ENCODE peak calls at places on chromosomes 12 and 14, in five cellular contexts. G, D, S, V and B are unnamed samples.

GRCh38 chr12:76275511-76276093 is 72.6 kb downstream of the BBS10 start:
- DNase-seq in G (no peak), D (no peak), S (no peak), V (no peak), B (no peak)

GRCh38 chr14:103316723-103317122 is 17.3 kb upstream of the EIF5 start:
- DNase-seq in G (no peak), D (no peak), S (no peak), V (no peak), B (no peak)

GRCh38 chr14:105890474-105891220 is 364.3 kb downstream of the TMEM121 start:
- DNase-seq in G (no peak), D (no peak), S (peak), V (no peak), B (no peak)

GRCh38 chr14:27672047-27672446 is 1074.2 kb upstream of the NOVA1 start:
- DNase-seq in G (no peak), D (no peak), S (no peak), V (no peak), B (no peak)

GRCh38 chr14:94161087-94161486 is 13.0 kb upstream of the PPP4R4 start:
- DNase-seq in G (no peak), D (no peak), S (no peak), V (no peak), B (no peak)

GRCh38 chr12:84911331-84912190 is 1.0 kb downstream of the SLC6A15 start:
- DNase-seq in G (no peak), D (peak), S (peak), V (peak), B (peak)

GRCh38 chr12:46357438-46358324 is 14.9 kb downstream of the SLC38A2 start:
- DNase-seq in G (no peak), D (peak), S (no peak), V (no peak), B (peak)

GRCh38 chr14:104292084-104292970 is 153.9 kb downstream of the KIF26A start:
- DNase-seq in G (no peak), D (no peak), S (peak), V (no peak), B (no peak)

GRCh38 chr12:58877243-58877743 is 43.0 kb downstream of the LRIG3 start:
- DNase-seq in G (no peak), D (peak), S (no peak), V (peak), B (peak)

GRCh38 chr12:130497991-130498390 is 160.3 kb downstream of the PIWIL1 start:
- DNase-seq in G (no peak), D (no peak), S (no peak), V (no peak), B (no peak)

GRCh38 chr12:84919271-84919670 is 6.7 kb upstream of the SLC6A15 start:
- DNase-seq in G (no peak), D (peak), S (no peak), V (no peak), B (peak)

GRCh38 chr14:77043984-77044485 is 15.5 kb upstream of the IRF2BPL start:
- DNase-seq in G (no peak), D (peak), S (no peak), V (no peak), B (no peak)

GRCh38 chr12:119624971-119625370 is 31.4 kb downstream of the TMEM233 start:
- DNase-seq in G (no peak), D (peak), S (no peak), V (no peak), B (no peak)

GRCh38 chr14:100106661-100107112 is 41.5 kb downstream of the EVL start:
- DNase-seq in G (no peak), D (no peak), S (no peak), V (no peak), B (no peak)

GRCh38 chr12:62861586-62861985 is 73.4 kb downstream of the PPM1H start:
- DNase-seq in G (no peak), D (peak), S (no peak), V (no peak), B (no peak)

GRCh38 chr12:49541911-49542505 is 3.2 kb downstream of the KCNH3 start:
- DNase-seq in G (no peak), D (no peak), S (no peak), V (no peak), B (no peak)

GRCh38 chr12:106126441-106127288 is 12.1 kb downstream of the NUAK1 start:
- DNase-seq in G (no peak), D (peak), S (no peak), V (no peak), B (peak)

GRCh38 chr12:76026643-76027063 is 4.9 kb downstream of the PHLDA1 start:
- DNase-seq in G (no peak), D (peak), S (no peak), V (no peak), B (peak)

GRCh38 chr12:57460457-57461325 is 1.1 kb downstream of the GLI1 start:
- DNase-seq in G (no peak), D (no peak), S (peak), V (no peak), B (no peak)

GRCh38 chr12:22283006-22283506 is 51.5 kb downstream of the ST8SIA1 start:
- DNase-seq in G (no peak), D (peak), S (no peak), V (no peak), B (peak)

GRCh38 chr12:87368259-87368658 is 660.9 kb downstream of the C12orf50 start:
- DNase-seq in G (no peak), D (no peak), S (no peak), V (no peak), B (no peak)

GRCh38 chr14:89646971-89647370 is 229.9 kb upstream of the FOXN3 start:
- DNase-seq in G (no peak), D (no peak), S (no peak), V (no peak), B (no peak)

GRCh38 chr14:105878554-105878953 is 352.2 kb downstream of the TMEM121 start:
- DNase-seq in G (no peak), D (no peak), S (no peak), V (no peak), B (no peak)

GRCh38 chr14:66105819-66106218 is 380.4 kb upstream of the CCDC196 start:
- DNase-seq in G (no peak), D (peak), S (no peak), V (no peak), B (peak)

GRCh38 chr14:48035836-48036235 is 360.4 kb upstream of the MDGA2 start:
- DNase-seq in G (no peak), D (no peak), S (no peak), V (no peak), B (no peak)

GRCh38 chr12:42482086-42482819 is 107.3 kb downstream of the PRICKLE1 start:
- DNase-seq in G (peak), D (peak), S (no peak), V (peak), B (peak)

GRCh38 chr14:74921987-74922751 is 891 bp downstream of the RPS6KL1 start:
- DNase-seq in G (no peak), D (no peak), S (no peak), V (no peak), B (no peak)

GRCh38 chr14:102629011-102629444 is 36.6 kb downstream of the RCOR1 start:
- DNase-seq in G (no peak), D (no peak), S (no peak), V (peak), B (no peak)

GRCh38 chr12:124391340-124392261 is 96.7 kb downstream of the RFLNA start:
- DNase-seq in G (peak), D (peak), S (no peak), V (peak), B (no peak)

GRCh38 chr12:127165567-127166392 is 1101.2 kb upstream of the TMEM132C start:
- DNase-seq in G (peak), D (peak), S (peak), V (peak), B (peak)

GRCh38 chr12:69026341-69026740 is 93.4 kb upstream of the CPM start:
- DNase-seq in G (no peak), D (peak), S (no peak), V (no peak), B (no peak)

GRCh38 chr14:43894534-43894933 is 612.5 kb downstream of the FSCB start:
- DNase-seq in G (no peak), D (peak), S (no peak), V (no peak), B (no peak)

GRCh38 chr14:73771848-73772705 is 57.9 kb upstream of the PNMA1 start:
- DNase-seq in G (peak), D (peak), S (peak), V (peak), B (peak)

GRCh38 chr12:120639771-120640721 is at the start of gene CABP1:
- DNase-seq in G (no peak), D (no peak), S (peak), V (peak), B (no peak)
- H3K4me3 ChIP-seq in G (peak), D (no peak), S (peak), V (no peak), B (peak)

DNA sequence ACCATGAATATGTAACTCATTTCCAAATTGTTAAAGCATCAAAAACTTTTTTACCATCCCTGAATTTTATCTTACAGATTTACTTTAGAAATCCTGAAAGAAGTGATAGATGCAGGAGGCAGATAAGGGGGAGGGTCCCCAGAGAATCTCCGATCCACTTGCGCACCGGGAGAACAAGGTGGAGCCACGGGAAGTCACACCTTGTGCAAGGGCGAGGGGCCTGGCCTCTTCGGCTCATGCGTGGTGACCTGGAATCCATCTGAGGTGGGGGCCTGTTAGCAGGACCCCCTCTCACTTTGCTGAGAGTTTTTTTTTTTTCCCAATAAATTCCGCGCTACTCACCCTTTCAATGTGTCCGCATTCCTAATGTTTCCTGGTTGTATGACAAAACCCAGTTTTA is 80.2 kb upstream of the CDKN3 start:
- DNase-seq in G (no peak), D (no peak), S (no peak), V (no peak), B (no peak)
- TF ChIP-seq CTCF in G (no peak), D (no peak), S (no peak), V (no peak), B (no peak)

DNA sequence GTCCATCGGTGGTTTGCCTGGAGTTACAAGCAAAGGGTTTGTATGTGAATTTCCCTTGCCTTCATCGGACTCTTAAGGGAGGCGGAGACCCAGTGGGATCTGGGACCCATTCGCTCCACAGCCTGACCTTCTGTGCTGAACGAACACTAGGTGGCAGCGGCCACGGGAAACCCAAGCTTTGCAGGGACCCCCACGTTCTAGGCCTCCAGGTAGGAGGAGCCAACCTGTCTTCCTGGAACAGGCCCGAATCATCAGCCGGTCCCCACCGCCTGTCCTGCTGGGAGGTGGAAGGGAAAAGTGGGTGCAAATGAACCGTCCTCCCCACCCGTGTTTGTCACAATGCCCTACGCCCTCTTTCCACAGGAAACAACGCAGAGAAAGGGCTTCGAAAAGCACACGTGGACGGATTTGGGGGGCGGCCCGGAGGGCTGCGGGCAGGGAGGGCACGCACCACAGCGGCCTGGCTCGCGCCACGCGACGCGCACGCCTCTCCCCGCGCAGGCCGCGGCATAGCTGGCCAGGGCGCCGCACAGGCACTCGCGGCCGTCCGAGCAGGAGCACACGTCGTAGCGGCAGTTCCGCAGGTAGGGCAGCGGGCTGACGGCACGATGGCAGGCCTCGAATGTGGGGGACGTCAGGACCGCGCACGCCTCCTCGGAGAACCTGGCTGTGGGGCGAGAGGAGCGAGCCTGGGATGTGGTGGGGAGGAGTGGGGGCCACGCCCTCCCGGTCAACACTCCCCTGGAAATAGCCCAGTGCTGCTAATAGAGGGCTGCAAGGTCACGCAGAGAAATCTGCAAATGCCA is 67.9 kb downstream of the VWF start:
- DNase-seq in G (no peak), D (no peak), S (no peak), V (no peak), B (no peak)
- H3K4me3 ChIP-seq in G (no peak), D (no peak), S (no peak), V (no peak), B (no peak)

GRCh38 chr12:77686760-77687159 is 143.9 kb upstream of the NAV3 start:
- DNase-seq in G (no peak), D (peak), S (no peak), V (no peak), B (peak)
- TF ChIP-seq CTCF in G (no peak), D (no peak), S (no peak), V (no peak), B (peak)

GRCh38 chr12:29609431-29610215 is 112.1 kb upstream of the OVCH1 start:
- DNase-seq in G (no peak), D (no peak), S (no peak), V (no peak), B (no peak)
- H3K4me3 ChIP-seq in G (no peak), D (no peak), S (no peak), V (no peak), B (no peak)

GRCh38 chr12:27732281-27732680 is 21.6 kb downstream of the MRPS35 start:
- DNase-seq in G (no peak), D (peak), S (no peak), V (no peak), B (no peak)
- TF ChIP-seq CTCF in G (no peak), D (peak), S (no peak), V (no peak), B (peak)

GRCh38 chr14:24422694-24423531 is 6.6 kb downstream of the CBLN3 start:
- DNase-seq in G (no peak), D (no peak), S (no peak), V (peak), B (no peak)

GRCh38 chr14:24426150-24426911 is 3.1 kb downstream of the CBLN3 start:
- DNase-seq in G (no peak), D (no peak), S (no peak), V (no peak), B (no peak)

GRCh38 chr14:24418492-24418873 is 11.0 kb downstream of the CBLN3 start:
- DNase-seq in G (peak), D (peak), S (peak), V (peak), B (no peak)

GRCh38 chr14:24425704-24426103 is 3.8 kb downstream of the CBLN3 start:
- DNase-seq in G (no peak), D (peak), S (no peak), V (no peak), B (peak)

DNA sequence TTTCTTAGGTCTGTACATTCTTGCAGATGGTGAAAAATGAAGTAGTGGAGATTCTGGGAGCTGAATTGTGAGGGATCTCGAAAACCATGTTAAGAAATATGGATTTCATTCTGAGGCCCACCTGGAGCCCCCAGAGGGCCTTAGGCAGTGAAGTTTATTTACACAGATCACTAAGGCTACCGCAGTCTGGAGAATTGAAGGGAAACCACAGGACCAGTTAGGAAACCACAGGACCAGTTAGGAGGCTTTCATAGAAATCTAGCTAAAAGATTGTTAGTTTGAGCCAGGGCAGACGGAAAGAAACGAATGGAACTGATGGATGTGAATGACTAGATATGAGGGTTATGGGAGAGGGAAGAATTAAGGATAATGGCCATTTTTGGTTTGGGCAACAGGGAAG is 7.2 kb downstream of the CBLN3 start:
- DNase-seq in G (no peak), D (no peak), S (no peak), V (no peak), B (no peak)
- H3K4me3 ChIP-seq in G (no peak), D (no peak), S (no peak), V (no peak), B (no peak)